ENCODE peak calls at places on chromosomes 13 and 19, in five cellular contexts. A is activated gamma-delta T cell treated with anti-CD3 and anti-CD28 coated beads, Interleukin-2, amount 50 U/mL, for 16 hours; X is left lung; U is activated CD4-positive, alpha-beta T cell treated with anti-CD3 and anti-CD28 coated beads for 24 hours; S is stimulated activated CD4-positive, alpha-beta T cell treated with anti-CD3 and anti-CD28 coated beads, Interleukin-15, amount 100 ng/mL, for 1 hour. W is an unnamed sample.

GRCh38 chr19:36773223-36773579 is 594 bp upstream of the ZNF850 start:
- DNase-seq in A (no peak), X (no peak), S (no peak), U (no peak), W (no peak)

GRCh38 chr13:40193290-40194203 is 472.9 kb downstream of the FOXO1 start:
- DNase-seq in S (no peak), X (peak), U (no peak), A (no peak), W (no peak)

GRCh38 chr13:113724780-113725315 is 34.2 kb upstream of the TMEM255B start:
- DNase-seq in A (peak), U (peak), S (peak), X (peak), W (peak)

GRCh38 chr19:36849701-36850645 is 703 bp upstream of the ZNF345 start:
- DNase-seq in U (peak), A (peak), X (peak), S (peak), W (peak)

GRCh38 chr19:10852098-10852800 is 4.0 kb downstream of the C19orf38 start:
- DNase-seq in X (no peak), S (no peak), A (no peak), U (no peak), W (no peak)

GRCh38 chr19:14370169-14370998 is 10.9 kb upstream of the ADGRE5 start:
- DNase-seq in X (no peak), S (no peak), U (no peak), A (no peak), W (no peak)

GRCh38 chr13:101757446-101758039 is 305.1 kb downstream of the ITGBL1 start:
- DNase-seq in X (no peak), A (no peak), S (no peak), U (no peak), W (no peak)

GRCh38 chr13:73090116-73090811 is 31.5 kb downstream of the KLF5 start:
- DNase-seq in X (no peak), A (no peak), S (no peak), U (no peak), W (no peak)

GRCh38 chr13:31903072-31903815 is 128.3 kb upstream of the FRY start:
- DNase-seq in S (no peak), A (no peak), X (no peak), U (no peak), W (no peak)

GRCh38 chr19:39951686-39952085 is 17.3 kb upstream of the FCGBP start:
- DNase-seq in U (no peak), A (no peak), S (no peak), X (no peak), W (no peak)

GRCh38 chr19:7255631-7256030 is 38.6 kb downstream of the INSR start:
- DNase-seq in U (no peak), S (no peak), A (no peak), X (no peak), W (no peak)

GRCh38 chr13:26784704-26785639 is 24.4 kb upstream of the GPR12 start:
- DNase-seq in A (peak), U (no peak), X (peak), S (no peak), W (no peak)

GRCh38 chr13:33264620-33264978 is 21.0 kb downstream of the STARD13 start:
- DNase-seq in U (no peak), X (no peak), S (no peak), A (no peak), W (no peak)

GRCh38 chr19:15551183-15552004 is 43.1 kb downstream of the CYP4F22 start:
- DNase-seq in X (peak), S (peak), U (peak), A (peak), W (no peak)

GRCh38 chr19:858868-859843 is at the start of gene CFD:
- DNase-seq in U (no peak), A (no peak), S (no peak), X (peak), W (no peak)

W was measured in neuronal stem cell.